ENCODE peak calls at places on chromosomes 16 and 17, in five cellular contexts. One of them, this sample, is unnamed.

GRCh38 chr17:79698086-79698690 is 32.6 kb upstream of the ENPP7 start:
- DNase-seq in uterus: no peak
- DNase-seq in kidney epithelial cell: no peak
- DNase-seq in fibroblast of pulmonary artery: no peak
- DNase-seq in bronchial epithelial cell: no peak
- DNase-seq in this sample: no peak

GRCh38 chr16:4529085-4530060 is 9.2 kb downstream of the CDIP1 start:
- DNase-seq in bronchial epithelial cell: peak; percentile 82
- DNase-seq in uterus: no peak
- DNase-seq in fibroblast of pulmonary artery: peak; percentile 16
- DNase-seq in kidney epithelial cell: no peak
- DNase-seq in this sample: no peak

GRCh38 chr17:83200746-83201145 is 121.3 kb downstream of the METRNL start:
- DNase-seq in uterus: no peak
- DNase-seq in bronchial epithelial cell: no peak
- DNase-seq in kidney epithelial cell: no peak
- DNase-seq in fibroblast of pulmonary artery: no peak
- DNase-seq in this sample: no peak

GRCh38 chr17:28533091-28533670 is 19.2 kb downstream of the UNC119 start:
- DNase-seq in bronchial epithelial cell: peak; percentile 76
- DNase-seq in fibroblast of pulmonary artery: no peak
- DNase-seq in kidney epithelial cell: no peak
- DNase-seq in uterus: no peak
- DNase-seq in this sample: no peak

GRCh38 chr16:66936889-66937554 is 1.7 kb downstream of the CES2 start:
- DNase-seq in bronchial epithelial cell: no peak
- DNase-seq in fibroblast of pulmonary artery: no peak
- DNase-seq in kidney epithelial cell: no peak
- DNase-seq in uterus: no peak
- DNase-seq in this sample: no peak

GRCh38 chr17:60091908-60092331 is 13.2 kb upstream of the HEATR6 start:
- DNase-seq in kidney epithelial cell: no peak
- DNase-seq in uterus: no peak
- DNase-seq in bronchial epithelial cell: peak; percentile 15
- DNase-seq in fibroblast of pulmonary artery: peak; percentile 55
- DNase-seq in this sample: no peak

GRCh38 chr17:77451894-77452852 is 311.4 kb downstream of the SEC14L1 start:
- DNase-seq in fibroblast of pulmonary artery: peak; percentile 75
- DNase-seq in bronchial epithelial cell: peak; percentile 55
- DNase-seq in uterus: peak; percentile 79
- DNase-seq in kidney epithelial cell: no peak
- DNase-seq in this sample: no peak

GRCh38 chr16:35552763-35553162 is 2093.4 kb downstream of the TP53TG3F start:
- DNase-seq in bronchial epithelial cell: no peak
- DNase-seq in fibroblast of pulmonary artery: no peak
- DNase-seq in uterus: no peak
- DNase-seq in kidney epithelial cell: no peak
- DNase-seq in this sample: no peak

GRCh38 chr17:38533241-38533640 is 72.5 kb downstream of the SRCIN1 start:
- DNase-seq in kidney epithelial cell: no peak
- DNase-seq in uterus: no peak
- DNase-seq in fibroblast of pulmonary artery: no peak
- DNase-seq in bronchial epithelial cell: no peak
- DNase-seq in this sample: no peak

GRCh38 chr17:918102-918740 is 61.4 kb downstream of the NXN start:
- DNase-seq in fibroblast of pulmonary artery: no peak
- DNase-seq in bronchial epithelial cell: no peak
- DNase-seq in uterus: no peak
- DNase-seq in kidney epithelial cell: no peak
- DNase-seq in this sample: no peak

GRCh38 chr17:41665566-41666335 is 22.9 kb upstream of the EIF1 start:
- DNase-seq in bronchial epithelial cell: peak; percentile 77
- DNase-seq in uterus: peak; percentile 79
- DNase-seq in fibroblast of pulmonary artery: peak; percentile 81
- DNase-seq in kidney epithelial cell: no peak
- DNase-seq in this sample: no peak

GRCh38 chr17:41663451-41664171 is 25.1 kb upstream of the EIF1 start:
- DNase-seq in uterus: no peak
- DNase-seq in bronchial epithelial cell: peak; percentile 93
- DNase-seq in fibroblast of pulmonary artery: no peak
- DNase-seq in kidney epithelial cell: no peak
- DNase-seq in this sample: no peak

GRCh38 chr17:41664172-41664457 is 24.6 kb upstream of the EIF1 start:
- DNase-seq in kidney epithelial cell: no peak
- DNase-seq in uterus: no peak
- DNase-seq in fibroblast of pulmonary artery: no peak
- DNase-seq in bronchial epithelial cell: no peak
- DNase-seq in this sample: no peak

GRCh38 chr17:41666336-41666680 is 22.4 kb upstream of the EIF1 start:
- DNase-seq in kidney epithelial cell: no peak
- DNase-seq in fibroblast of pulmonary artery: peak; percentile 59
- DNase-seq in uterus: peak; percentile 36
- DNase-seq in bronchial epithelial cell: no peak
- DNase-seq in this sample: no peak

GRCh38 chr17:41664587-41665565 is 23.8 kb upstream of the EIF1 start:
- DNase-seq in bronchial epithelial cell: no peak
- DNase-seq in fibroblast of pulmonary artery: no peak
- DNase-seq in uterus: no peak
- DNase-seq in kidney epithelial cell: no peak
- DNase-seq in this sample: no peak
- H3K4me3 ChIP-seq in bronchial epithelial cell: peak overlapping the region; percentile 37
- H3K4me3 ChIP-seq in fibroblast of pulmonary artery: peak overlapping the region; percentile 53
- H3K4me3 ChIP-seq in uterus: peak overlapping the region; percentile 52
- H3K4me3 ChIP-seq in kidney epithelial cell: no peak overlapping the region
- H3K4me3 ChIP-seq in this sample: no peak overlapping the region

DNA sequence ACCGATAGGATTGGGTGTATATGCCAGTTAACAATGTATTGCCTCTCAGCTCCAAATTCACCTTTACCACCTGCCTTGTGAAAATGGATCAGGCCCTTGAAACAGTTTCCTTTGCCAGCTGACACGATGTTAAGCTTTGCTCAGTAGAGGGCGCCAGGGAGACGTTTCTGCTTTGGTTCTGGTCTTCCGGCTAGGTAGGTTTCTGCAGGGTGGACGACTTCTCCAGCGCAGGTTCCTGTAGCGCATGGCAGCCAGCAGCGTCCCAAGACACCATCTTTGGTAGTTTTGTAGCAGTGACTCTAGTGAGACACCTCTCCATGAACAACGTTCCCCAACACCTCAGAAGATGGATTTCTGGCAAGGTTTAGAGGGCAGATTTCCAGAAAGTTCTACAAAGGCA is 24.0 kb downstream of the SYCE1L start:
- DNase-seq in fibroblast of pulmonary artery: no peak
- DNase-seq in uterus: no peak
- DNase-seq in bronchial epithelial cell: no peak
- DNase-seq in kidney epithelial cell: no peak
- DNase-seq in this sample: no peak
- TF ChIP-seq CTCF in fibroblast of pulmonary artery: peak; percentile 23
- TF ChIP-seq CTCF in uterus: no peak
- TF ChIP-seq CTCF in bronchial epithelial cell: peak; percentile 28
- TF ChIP-seq CTCF in kidney epithelial cell: peak; percentile 28
- TF ChIP-seq CTCF in this sample: peak; percentile 43

GRCh38 chr16:30740364-30741251 is 7.6 kb upstream of the PHKG2 start:
- DNase-seq in fibroblast of pulmonary artery: peak; percentile 76
- DNase-seq in uterus: peak; percentile 64
- DNase-seq in bronchial epithelial cell: peak; percentile 98
- DNase-seq in kidney epithelial cell: peak; percentile 68
- DNase-seq in this sample: peak; percentile 34

GRCh38 chr16:30744146-30744545 is 4.1 kb upstream of the PHKG2 start:
- DNase-seq in fibroblast of pulmonary artery: no peak
- DNase-seq in uterus: no peak
- DNase-seq in bronchial epithelial cell: no peak
- DNase-seq in kidney epithelial cell: no peak
- DNase-seq in this sample: no peak

GRCh38 chr16:30743690-30744089 is 4.5 kb upstream of the PHKG2 start:
- DNase-seq in kidney epithelial cell: no peak
- DNase-seq in uterus: no peak
- DNase-seq in fibroblast of pulmonary artery: no peak
- DNase-seq in bronchial epithelial cell: no peak
- DNase-seq in this sample: no peak

GRCh38 chr16:30738984-30739951 is 9.0 kb upstream of the PHKG2 start:
- DNase-seq in fibroblast of pulmonary artery: no peak
- DNase-seq in bronchial epithelial cell: no peak
- DNase-seq in uterus: no peak
- DNase-seq in kidney epithelial cell: no peak
- DNase-seq in this sample: no peak

GRCh38 chr16:30741461-30741914 is 6.7 kb upstream of the PHKG2 start:
- DNase-seq in uterus: no peak
- DNase-seq in kidney epithelial cell: peak; percentile 96
- DNase-seq in bronchial epithelial cell: peak; percentile 100
- DNase-seq in fibroblast of pulmonary artery: peak; percentile 88
- DNase-seq in this sample: peak; percentile 83
- H3K4me3 ChIP-seq in uterus: no peak overlapping the region
- H3K4me3 ChIP-seq in kidney epithelial cell: no peak overlapping the region
- H3K4me3 ChIP-seq in bronchial epithelial cell: peak overlapping the region; percentile 73
- H3K4me3 ChIP-seq in fibroblast of pulmonary artery: no peak overlapping the region
- H3K4me3 ChIP-seq in this sample: no peak overlapping the region

GRCh38 chr17:72587773-72588511 is 467.1 kb downstream of the SOX9 start:
- DNase-seq in bronchial epithelial cell: peak; percentile 81
- DNase-seq in kidney epithelial cell: no peak
- DNase-seq in uterus: no peak
- DNase-seq in fibroblast of pulmonary artery: peak; percentile 43
- DNase-seq in this sample: no peak
- TF ChIP-seq CTCF in bronchial epithelial cell: no peak
- TF ChIP-seq CTCF in kidney epithelial cell: peak; percentile 29
- TF ChIP-seq CTCF in uterus: no peak
- TF ChIP-seq CTCF in fibroblast of pulmonary artery: peak; percentile 21
- TF ChIP-seq CTCF in this sample: peak; percentile 5

GRCh38 chr16:11740567-11740966 is 2.1 kb downstream of the TXNDC11 start:
- DNase-seq in uterus: no peak
- DNase-seq in fibroblast of pulmonary artery: no peak
- DNase-seq in kidney epithelial cell: no peak
- DNase-seq in bronchial epithelial cell: no peak
- DNase-seq in this sample: no peak

GRCh38 chr16:11742536-11743307 is at the start of gene TXNDC11:
- DNase-seq in fibroblast of pulmonary artery: peak; percentile 99
- DNase-seq in kidney epithelial cell: peak; percentile 80
- DNase-seq in bronchial epithelial cell: peak; percentile 93
- DNase-seq in uterus: peak; percentile 99
- DNase-seq in this sample: peak; percentile 91

GRCh38 chr16:11742041-11742535 is 569 bp downstream of the TXNDC11 start:
- DNase-seq in uterus: peak; percentile 39
- DNase-seq in bronchial epithelial cell: no peak
- DNase-seq in fibroblast of pulmonary artery: no peak
- DNase-seq in kidney epithelial cell: no peak
- DNase-seq in this sample: no peak

GRCh38 chr16:11744075-11744470 is 1.4 kb upstream of the TXNDC11 start:
- DNase-seq in uterus: no peak
- DNase-seq in fibroblast of pulmonary artery: no peak
- DNase-seq in bronchial epithelial cell: no peak
- DNase-seq in kidney epithelial cell: no peak
- DNase-seq in this sample: no peak

GRCh38 chr16:11743308-11744074 is 834 bp upstream of the TXNDC11 start:
- DNase-seq in bronchial epithelial cell: peak; percentile 66
- DNase-seq in uterus: peak; percentile 62
- DNase-seq in kidney epithelial cell: no peak
- DNase-seq in fibroblast of pulmonary artery: peak; percentile 80
- DNase-seq in this sample: no peak
- H3K4me3 ChIP-seq in bronchial epithelial cell: peak overlapping the region; percentile 49
- H3K4me3 ChIP-seq in uterus: peak overlapping the region; percentile 52
- H3K4me3 ChIP-seq in kidney epithelial cell: peak overlapping the region; percentile 98
- H3K4me3 ChIP-seq in fibroblast of pulmonary artery: peak overlapping the region; percentile 91
- H3K4me3 ChIP-seq in this sample: peak overlapping the region; percentile 53

GRCh38 chr17:17882182-17882581 is 45.4 kb upstream of the SREBF1 start:
- DNase-seq in bronchial epithelial cell: no peak
- DNase-seq in kidney epithelial cell: no peak
- DNase-seq in fibroblast of pulmonary artery: no peak
- DNase-seq in uterus: no peak
- DNase-seq in this sample: no peak
- TF ChIP-seq CTCF in bronchial epithelial cell: no peak
- TF ChIP-seq CTCF in kidney epithelial cell: no peak
- TF ChIP-seq CTCF in fibroblast of pulmonary artery: no peak
- TF ChIP-seq CTCF in uterus: no peak
- TF ChIP-seq CTCF in this sample: no peak

GRCh38 chr16:68372806-68373205 is 62.0 kb downstream of the PRMT7 start:
- DNase-seq in fibroblast of pulmonary artery: no peak
- DNase-seq in kidney epithelial cell: no peak
- DNase-seq in bronchial epithelial cell: no peak
- DNase-seq in uterus: no peak
- DNase-seq in this sample: no peak
- H3K4me3 ChIP-seq in fibroblast of pulmonary artery: no peak overlapping the region
- H3K4me3 ChIP-seq in kidney epithelial cell: no peak overlapping the region
- H3K4me3 ChIP-seq in bronchial epithelial cell: no peak overlapping the region
- H3K4me3 ChIP-seq in uterus: no peak overlapping the region
- H3K4me3 ChIP-seq in this sample: no peak overlapping the region